ENCODE peak calls at places on chromosomes 11 and 22, in eight cellular contexts. One of them, this sample, is unnamed.
A peak's percentile ranks its signal among the peaks of the same experiment; 100 is the strongest.

GRCh38 chr11:75347781-75348613 is 3.5 kb downstream of the ARRB1 start:
- DNase-seq in A549: no peak
- DNase-seq in adrenal gland: no peak
- DNase-seq in Peyer's patch: no peak
- DNase-seq in upper lobe of left lung: no peak
- DNase-seq in stomach: no peak
- DNase-seq in right lobe of liver: no peak
- DNase-seq in body of pancreas: peak; percentile 38
- DNase-seq in this sample: no peak

GRCh38 chr22:47837703-47838102 is 1075.3 kb downstream of the TBC1D22A start:
- DNase-seq in A549: no peak
- DNase-seq in adrenal gland: no peak
- DNase-seq in Peyer's patch: no peak
- DNase-seq in upper lobe of left lung: no peak
- DNase-seq in stomach: no peak
- DNase-seq in right lobe of liver: no peak
- DNase-seq in body of pancreas: peak; percentile 14
- DNase-seq in this sample: no peak

GRCh38 chr11:74462009-74462408 is 5.3 kb downstream of the KCNE3 start:
- DNase-seq in A549: no peak
- DNase-seq in adrenal gland: peak; percentile 88
- DNase-seq in Peyer's patch: peak; percentile 24
- DNase-seq in upper lobe of left lung: no peak
- DNase-seq in stomach: peak; percentile 69
- DNase-seq in right lobe of liver: peak; percentile 92
- DNase-seq in body of pancreas: peak; percentile 92
- DNase-seq in this sample: peak; percentile 83

GRCh38 chr11:36041988-36042606 is 98.2 kb downstream of the LDLRAD3 start:
- DNase-seq in A549: no peak
- DNase-seq in adrenal gland: no peak
- DNase-seq in Peyer's patch: no peak
- DNase-seq in upper lobe of left lung: no peak
- DNase-seq in stomach: no peak
- DNase-seq in right lobe of liver: no peak
- DNase-seq in body of pancreas: no peak
- DNase-seq in this sample: no peak

GRCh38 chr11:129372609-129373488 is 2.8 kb upstream of the BARX2 start:
- DNase-seq in A549: no peak
- DNase-seq in adrenal gland: no peak
- DNase-seq in Peyer's patch: no peak
- DNase-seq in upper lobe of left lung: peak; percentile 81
- DNase-seq in stomach: no peak
- DNase-seq in right lobe of liver: no peak
- DNase-seq in body of pancreas: no peak
- DNase-seq in this sample: no peak

GRCh38 chr11:60786811-60787567 is 1.9 kb downstream of the MS4A10 start:
- DNase-seq in A549: no peak
- DNase-seq in adrenal gland: peak; percentile 80
- DNase-seq in Peyer's patch: no peak
- DNase-seq in upper lobe of left lung: no peak
- DNase-seq in stomach: peak; percentile 53
- DNase-seq in right lobe of liver: no peak
- DNase-seq in body of pancreas: peak; percentile 60
- DNase-seq in this sample: peak; percentile 34

GRCh38 chr11:42043312-42043711 is 583.9 kb upstream of the LRRC4C start:
- DNase-seq in A549: no peak
- DNase-seq in adrenal gland: no peak
- DNase-seq in Peyer's patch: no peak
- DNase-seq in upper lobe of left lung: no peak
- DNase-seq in stomach: no peak
- DNase-seq in right lobe of liver: no peak
- DNase-seq in body of pancreas: no peak
- DNase-seq in this sample: no peak

GRCh38 chr11:72038491-72038890 is 39.8 kb downstream of the IL18BP start:
- DNase-seq in A549: no peak
- DNase-seq in adrenal gland: peak; percentile 85
- DNase-seq in Peyer's patch: no peak
- DNase-seq in upper lobe of left lung: no peak
- DNase-seq in stomach: peak; percentile 55
- DNase-seq in right lobe of liver: no peak
- DNase-seq in body of pancreas: peak; percentile 40
- DNase-seq in this sample: peak; percentile 82

GRCh38 chr11:118434123-118434552 is 2.2 kb upstream of the KMT2A start:
- DNase-seq in A549: no peak
- DNase-seq in adrenal gland: peak; percentile 70
- DNase-seq in Peyer's patch: no peak
- DNase-seq in upper lobe of left lung: no peak
- DNase-seq in stomach: no peak
- DNase-seq in right lobe of liver: no peak
- DNase-seq in body of pancreas: no peak
- DNase-seq in this sample: no peak

GRCh38 chr11:12160231-12160630 is 49.8 kb downstream of the MICAL2 start:
- DNase-seq in A549: no peak
- DNase-seq in adrenal gland: no peak
- DNase-seq in Peyer's patch: no peak
- DNase-seq in upper lobe of left lung: peak; percentile 30
- DNase-seq in stomach: no peak
- DNase-seq in right lobe of liver: no peak
- DNase-seq in body of pancreas: no peak
- DNase-seq in this sample: no peak

GRCh38 chr11:79431535-79431934 is 9.3 kb downstream of the TENM4 start:
- DNase-seq in A549: no peak
- DNase-seq in adrenal gland: no peak
- DNase-seq in Peyer's patch: no peak
- DNase-seq in upper lobe of left lung: no peak
- DNase-seq in stomach: no peak
- DNase-seq in right lobe of liver: no peak
- DNase-seq in body of pancreas: no peak
- DNase-seq in this sample: no peak

GRCh38 chr11:78289547-78290292 is 101.0 kb downstream of the USP35 start:
- DNase-seq in A549: no peak
- DNase-seq in adrenal gland: no peak
- DNase-seq in Peyer's patch: no peak
- DNase-seq in upper lobe of left lung: no peak
- DNase-seq in stomach: no peak
- DNase-seq in right lobe of liver: no peak
- DNase-seq in body of pancreas: no peak
- DNase-seq in this sample: no peak

GRCh38 chr22:23306438-23306921 is 126.2 kb downstream of the BCR start:
- DNase-seq in A549: no peak
- DNase-seq in adrenal gland: peak; percentile 66
- DNase-seq in Peyer's patch: peak; percentile 14
- DNase-seq in upper lobe of left lung: no peak
- DNase-seq in stomach: no peak
- DNase-seq in right lobe of liver: no peak
- DNase-seq in body of pancreas: no peak
- DNase-seq in this sample: no peak

GRCh38 chr11:76215946-76216345 is 9.6 kb upstream of the WNT11 start:
- DNase-seq in A549: no peak
- DNase-seq in adrenal gland: peak; percentile 75
- DNase-seq in Peyer's patch: no peak
- DNase-seq in upper lobe of left lung: no peak
- DNase-seq in stomach: no peak
- DNase-seq in right lobe of liver: peak; percentile 12
- DNase-seq in body of pancreas: no peak
- DNase-seq in this sample: no peak

GRCh38 chr11:13769188-13769587 is 100.7 kb downstream of the FAR1 start:
- DNase-seq in A549: no peak
- DNase-seq in adrenal gland: no peak
- DNase-seq in Peyer's patch: no peak
- DNase-seq in upper lobe of left lung: no peak
- DNase-seq in stomach: no peak
- DNase-seq in right lobe of liver: no peak
- DNase-seq in body of pancreas: no peak
- DNase-seq in this sample: no peak

GRCh38 chr11:2561283-2562180 is 116.7 kb downstream of the KCNQ1 start:
- DNase-seq in A549: no peak
- DNase-seq in adrenal gland: no peak
- DNase-seq in Peyer's patch: no peak
- DNase-seq in upper lobe of left lung: peak; percentile 66
- DNase-seq in stomach: no peak
- DNase-seq in right lobe of liver: peak; percentile 52
- DNase-seq in body of pancreas: no peak
- DNase-seq in this sample: no peak

GRCh38 chr22:39292561-39293074 is 26.8 kb downstream of the RPL3 start:
- DNase-seq in A549: peak; percentile 81
- DNase-seq in adrenal gland: peak; percentile 97
- DNase-seq in Peyer's patch: peak; percentile 45
- DNase-seq in upper lobe of left lung: peak; percentile 89
- DNase-seq in stomach: peak; percentile 92
- DNase-seq in right lobe of liver: peak; percentile 95
- DNase-seq in body of pancreas: peak; percentile 97
- DNase-seq in this sample: peak; percentile 94
- TF ChIP-seq POLR2A in A549: no peak
- TF ChIP-seq POLR2A in adrenal gland: no peak
- TF ChIP-seq POLR2A in Peyer's patch: no peak
- TF ChIP-seq POLR2A in upper lobe of left lung: no peak
- TF ChIP-seq POLR2A in stomach: no peak
- TF ChIP-seq POLR2A in right lobe of liver: peak; percentile 76
- TF ChIP-seq POLR2A in body of pancreas: peak; percentile 84
- TF ChIP-seq POLR2A in this sample: peak; percentile 9

DNA sequence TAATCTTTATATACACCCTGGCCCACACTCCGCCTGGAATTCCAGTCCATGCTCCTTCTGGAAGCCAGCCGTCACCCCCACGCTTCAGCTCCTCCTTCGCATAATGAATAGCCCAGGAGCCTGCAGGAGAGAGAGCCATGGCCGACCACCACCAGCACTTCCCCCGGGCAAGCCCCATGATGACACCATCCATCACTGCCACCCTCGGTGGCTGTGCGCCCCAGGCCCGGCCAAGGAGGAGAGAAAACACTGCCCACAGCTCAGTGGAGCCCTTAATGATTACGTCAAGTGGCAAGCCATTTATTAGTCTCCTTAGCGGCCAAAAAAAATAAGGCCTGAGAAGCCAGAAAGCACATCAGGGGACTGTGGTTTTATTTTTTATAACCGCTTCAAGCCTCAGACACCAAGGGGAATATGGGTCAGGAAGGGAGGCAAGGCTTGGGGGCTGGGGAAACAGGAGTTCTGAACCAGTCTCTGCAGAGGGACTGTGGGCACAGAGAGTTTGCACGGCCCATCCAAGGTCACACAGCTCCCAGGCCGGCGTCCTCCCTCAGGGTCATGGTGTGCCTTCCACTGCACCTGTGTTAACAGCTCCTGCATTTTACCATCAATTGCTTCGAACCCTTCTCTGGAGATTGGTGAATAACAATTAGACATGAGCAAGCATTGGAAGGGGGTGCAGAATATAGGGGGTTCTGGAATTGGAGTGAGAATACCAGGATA is 134.3 kb downstream of the MN1 start:
- DNase-seq in A549: no peak
- DNase-seq in adrenal gland: no peak
- DNase-seq in Peyer's patch: no peak
- DNase-seq in upper lobe of left lung: peak; percentile 49
- DNase-seq in stomach: no peak
- DNase-seq in right lobe of liver: no peak
- DNase-seq in body of pancreas: peak; percentile 31
- DNase-seq in this sample: no peak
- H3K27ac ChIP-seq in A549: no peak overlapping the region
- H3K27ac ChIP-seq in adrenal gland: no peak overlapping the region
- H3K27ac ChIP-seq in Peyer's patch: no peak overlapping the region
- H3K27ac ChIP-seq in upper lobe of left lung: no peak overlapping the region
- H3K27ac ChIP-seq in stomach: no peak overlapping the region
- H3K27ac ChIP-seq in right lobe of liver: no peak overlapping the region
- H3K27ac ChIP-seq in body of pancreas: peak overlapping the region; percentile 4
- H3K27ac ChIP-seq in this sample: no peak overlapping the region

GRCh38 chr22:37674951-37675929 is at the start of gene LGALS1:
- DNase-seq in A549: peak; percentile 65
- DNase-seq in adrenal gland: peak; percentile 98
- DNase-seq in Peyer's patch: peak; percentile 83
- DNase-seq in upper lobe of left lung: peak; percentile 94
- DNase-seq in stomach: peak; percentile 94
- DNase-seq in right lobe of liver: peak; percentile 90
- DNase-seq in body of pancreas: peak; percentile 93
- DNase-seq in this sample: peak; percentile 98

GRCh38 chr22:37674248-37674647 is 1.2 kb upstream of the LGALS1 start:
- DNase-seq in A549: no peak
- DNase-seq in adrenal gland: no peak
- DNase-seq in Peyer's patch: no peak
- DNase-seq in upper lobe of left lung: no peak
- DNase-seq in stomach: no peak
- DNase-seq in right lobe of liver: no peak
- DNase-seq in body of pancreas: no peak
- DNase-seq in this sample: no peak

GRCh38 chr22:37675930-37676571 is 615 bp downstream of the LGALS1 start:
- DNase-seq in A549: no peak
- DNase-seq in adrenal gland: peak; percentile 75
- DNase-seq in Peyer's patch: peak; percentile 48
- DNase-seq in upper lobe of left lung: no peak
- DNase-seq in stomach: no peak
- DNase-seq in right lobe of liver: peak; percentile 86
- DNase-seq in body of pancreas: peak; percentile 40
- DNase-seq in this sample: no peak

GRCh38 chr22:37678372-37678771 is 2.9 kb downstream of the LGALS1 start:
- DNase-seq in A549: no peak
- DNase-seq in adrenal gland: no peak
- DNase-seq in Peyer's patch: no peak
- DNase-seq in upper lobe of left lung: peak; percentile 78
- DNase-seq in stomach: no peak
- DNase-seq in right lobe of liver: no peak
- DNase-seq in body of pancreas: no peak
- DNase-seq in this sample: no peak

GRCh38 chr22:37676691-37677627 is 1.5 kb downstream of the LGALS1 start:
- DNase-seq in A549: no peak
- DNase-seq in adrenal gland: peak; percentile 93
- DNase-seq in Peyer's patch: peak; percentile 98
- DNase-seq in upper lobe of left lung: peak; percentile 93
- DNase-seq in stomach: peak; percentile 85
- DNase-seq in right lobe of liver: peak; percentile 83
- DNase-seq in body of pancreas: peak; percentile 89
- DNase-seq in this sample: peak; percentile 91
- TF ChIP-seq POLR2A in A549: peak; percentile 29
- TF ChIP-seq POLR2A in adrenal gland: no peak
- TF ChIP-seq POLR2A in Peyer's patch: peak; percentile 47
- TF ChIP-seq POLR2A in upper lobe of left lung: no peak
- TF ChIP-seq POLR2A in stomach: no peak
- TF ChIP-seq POLR2A in right lobe of liver: peak; percentile 52
- TF ChIP-seq POLR2A in body of pancreas: peak; percentile 63
- TF ChIP-seq POLR2A in this sample: no peak

GRCh38 chr22:36243996-36244395 is 4.7 kb upstream of the APOL2 start:
- DNase-seq in A549: no peak
- DNase-seq in adrenal gland: peak; percentile 40
- DNase-seq in Peyer's patch: no peak
- DNase-seq in upper lobe of left lung: no peak
- DNase-seq in stomach: no peak
- DNase-seq in right lobe of liver: no peak
- DNase-seq in body of pancreas: no peak
- DNase-seq in this sample: no peak
- H3K27ac ChIP-seq in A549: no peak overlapping the region
- H3K27ac ChIP-seq in adrenal gland: peak overlapping the region; percentile 29
- H3K27ac ChIP-seq in Peyer's patch: no peak overlapping the region
- H3K27ac ChIP-seq in upper lobe of left lung: no peak overlapping the region
- H3K27ac ChIP-seq in stomach: peak overlapping the region; percentile 63
- H3K27ac ChIP-seq in right lobe of liver: no peak overlapping the region
- H3K27ac ChIP-seq in body of pancreas: no peak overlapping the region
- H3K27ac ChIP-seq in this sample: peak overlapping the region; percentile 57

This sample was measured in suprapubic skin.